ENCODE peak calls at places on chromosomes 13 and 19, in seven cellular contexts. A is stimulated activated CD4-positive, alpha-beta T cell treated with anti-CD3 and anti-CD28 coated beads, Interleukin-15, amount 100 ng/mL, for 1 hour; G is WTC11; S is astrocyte; R is fibroblast of lung; Y is AG20443; X is thoracic aorta. M is an unnamed sample.

GRCh38 chr19:12628040-12629022 is 17.6 kb downstream of the ZNF791 start:
- DNase-seq in A (no peak), G (no peak), S (peak), R (peak), Y (no peak), X (no peak), M (no peak)

GRCh38 chr13:43153436-43154082 is 130.2 kb downstream of the DNAJC15 start:
- DNase-seq in A (no peak), G (no peak), S (peak), R (peak), Y (no peak), X (no peak), M (no peak)

GRCh38 chr19:7386308-7386707 is 37.6 kb downstream of the ARHGEF18 start:
- DNase-seq in A (no peak), G (peak), S (no peak), R (no peak), Y (no peak), X (no peak), M (no peak)

GRCh38 chr13:33072282-33072681 is 56.1 kb downstream of the KL start:
- DNase-seq in A (no peak), G (no peak), S (no peak), R (no peak), Y (no peak), X (no peak), M (no peak)

GRCh38 chr13:67048084-67048792 is 181.9 kb downstream of the PCDH9 start:
- DNase-seq in A (no peak), G (no peak), S (peak), R (peak), Y (no peak), X (no peak), M (no peak)

GRCh38 chr13:94598281-94598680 is 2.3 kb upstream of the TGDS start:
- DNase-seq in A (no peak), G (no peak), S (peak), R (peak), Y (no peak), X (no peak), M (no peak)

GRCh38 chr19:5563008-5563431 is 4.7 kb downstream of the TINCR start:
- DNase-seq in A (no peak), G (peak), S (no peak), R (no peak), Y (no peak), X (no peak), M (no peak)

GRCh38 chr13:74024314-74024713 is 109.9 kb downstream of the KLF12 start:
- DNase-seq in A (no peak), G (no peak), S (no peak), R (no peak), Y (no peak), X (no peak), M (no peak)

M was measured in nephron progenitor cell.